ENCODE peak calls at places on chromosomes 2 and 18, in five cellular contexts. C is A549, D is H54, S is esophagus squamous epithelium, V is GM12891. F is an unnamed sample.

GRCh38 chr2:207223051-207223450 is 57.3 kb upstream of the KLF7 start:
- DNase-seq in S (no peak), D (no peak), C (peak), V (no peak), F (no peak)

GRCh38 chr2:198371902-198372611 is 567.7 kb downstream of the PLCL1 start:
- DNase-seq in V (peak), D (peak), S (no peak), C (no peak), F (no peak)

GRCh38 chr2:160583162-160583522 is 89.5 kb upstream of the RBMS1 start:
- DNase-seq in C (peak), V (no peak), D (no peak), S (no peak), F (no peak)

GRCh38 chr18:79926715-79927596 is 24.5 kb downstream of the SLC66A2 start:
- DNase-seq in D (no peak), C (no peak), V (no peak), S (no peak), F (no peak)

GRCh38 chr18:43080671-43081070 is 34.8 kb downstream of the RIT2 start:
- DNase-seq in D (no peak), V (no peak), S (no peak), C (no peak), F (no peak)

GRCh38 chr2:101556033-101556459 is 81.1 kb upstream of the RFX8 start:
- DNase-seq in S (no peak), V (no peak), C (no peak), D (no peak), F (no peak)

GRCh38 chr2:239944706-239945551 is 80.2 kb downstream of the NDUFA10 start:
- DNase-seq in S (no peak), C (no peak), V (peak), D (no peak), F (peak)

GRCh38 chr2:215961981-215962380 is 51.4 kb downstream of the MREG start:
- DNase-seq in V (no peak), D (no peak), S (no peak), C (no peak), F (no peak)

GRCh38 chr18:22674300-22674699 is 256.6 kb upstream of the CTAGE1 start:
- DNase-seq in V (no peak), D (peak), C (peak), S (no peak), F (no peak)

GRCh38 chr2:190882831-190883582 is 2.4 kb downstream of the GLS start:
- DNase-seq in C (no peak), V (no peak), S (no peak), D (no peak), F (no peak)

GRCh38 chr2:207499114-207499513 is 30.6 kb upstream of the CREB1 start:
- DNase-seq in V (no peak), S (no peak), D (no peak), C (no peak), F (no peak)

GRCh38 chr2:171600126-171600525 is 77.9 kb downstream of the CYBRD1 start:
- DNase-seq in D (no peak), S (no peak), V (no peak), C (no peak), F (no peak)

GRCh38 chr2:195533771-195534642 is 123.0 kb upstream of the SLC39A10 start:
- DNase-seq in S (no peak), D (peak), V (no peak), C (peak), F (peak)

GRCh38 chr2:14815201-14815600 is 182.7 kb downstream of the LRATD1 start:
- DNase-seq in S (no peak), C (no peak), V (no peak), D (no peak), F (no peak)

GRCh38 chr2:200860092-200860795 is 4.2 kb downstream of the CLK1 start:
- DNase-seq in C (no peak), S (no peak), V (no peak), D (no peak), F (no peak)

GRCh38 chr2:130391058-130391871 is 35.4 kb downstream of the PTPN18 start:
- DNase-seq in S (peak), D (peak), V (peak), C (peak), F (peak)
- TF ChIP-seq POLR2A in S (peak), D (peak), V (peak), C (peak), F (peak)

DNA sequence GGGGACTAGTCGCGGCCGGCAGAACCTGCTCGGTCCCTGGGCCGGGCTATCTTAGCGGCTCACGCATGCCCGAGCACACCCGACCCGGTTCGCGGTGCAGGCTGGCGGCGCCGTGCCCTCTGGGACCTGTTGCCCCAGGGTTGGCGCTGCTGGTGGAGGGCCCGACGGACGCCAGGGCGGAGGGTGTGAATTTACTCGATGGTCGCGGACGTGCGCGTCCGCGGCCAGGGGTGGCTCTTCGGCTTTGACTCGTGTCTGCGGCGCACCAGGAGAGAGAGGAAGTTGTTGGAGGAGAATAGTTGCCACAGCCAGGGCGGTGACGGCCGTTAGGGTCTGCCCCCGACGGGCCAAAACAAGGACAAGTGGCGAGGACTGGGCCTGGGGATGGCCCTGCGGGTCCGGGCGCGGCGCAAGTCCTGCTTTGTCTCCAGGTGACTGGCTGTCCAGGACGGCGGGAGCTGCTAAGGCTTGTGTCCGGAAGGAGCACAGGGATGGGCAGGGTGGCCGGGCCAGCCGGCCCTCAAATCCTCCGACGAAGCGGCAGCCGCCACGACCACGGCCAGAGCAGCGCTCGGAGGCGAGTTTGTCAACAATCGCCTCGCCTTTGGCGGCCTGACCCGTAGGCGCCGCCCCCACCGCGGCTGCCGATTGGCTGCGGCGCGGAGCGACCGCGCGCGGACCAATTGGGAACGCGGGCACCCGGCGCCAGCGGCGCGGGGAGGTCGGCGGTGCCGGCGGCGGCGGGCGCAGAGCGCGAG is 1.3 kb downstream of the BCL2L11 start:
- DNase-seq in C (peak), V (no peak), S (peak), D (peak), F (peak)
- TF ChIP-seq POLR2A in C (peak), V (no peak), S (peak), D (peak), F (peak)

GRCh38 chr2:174597347-174598047 is at the start of gene WIPF1:
- DNase-seq in V (no peak), D (peak), S (peak), C (no peak), F (no peak)
- TF ChIP-seq POLR2A in V (peak), D (no peak), S (peak), C (no peak), F (no peak)

DNA sequence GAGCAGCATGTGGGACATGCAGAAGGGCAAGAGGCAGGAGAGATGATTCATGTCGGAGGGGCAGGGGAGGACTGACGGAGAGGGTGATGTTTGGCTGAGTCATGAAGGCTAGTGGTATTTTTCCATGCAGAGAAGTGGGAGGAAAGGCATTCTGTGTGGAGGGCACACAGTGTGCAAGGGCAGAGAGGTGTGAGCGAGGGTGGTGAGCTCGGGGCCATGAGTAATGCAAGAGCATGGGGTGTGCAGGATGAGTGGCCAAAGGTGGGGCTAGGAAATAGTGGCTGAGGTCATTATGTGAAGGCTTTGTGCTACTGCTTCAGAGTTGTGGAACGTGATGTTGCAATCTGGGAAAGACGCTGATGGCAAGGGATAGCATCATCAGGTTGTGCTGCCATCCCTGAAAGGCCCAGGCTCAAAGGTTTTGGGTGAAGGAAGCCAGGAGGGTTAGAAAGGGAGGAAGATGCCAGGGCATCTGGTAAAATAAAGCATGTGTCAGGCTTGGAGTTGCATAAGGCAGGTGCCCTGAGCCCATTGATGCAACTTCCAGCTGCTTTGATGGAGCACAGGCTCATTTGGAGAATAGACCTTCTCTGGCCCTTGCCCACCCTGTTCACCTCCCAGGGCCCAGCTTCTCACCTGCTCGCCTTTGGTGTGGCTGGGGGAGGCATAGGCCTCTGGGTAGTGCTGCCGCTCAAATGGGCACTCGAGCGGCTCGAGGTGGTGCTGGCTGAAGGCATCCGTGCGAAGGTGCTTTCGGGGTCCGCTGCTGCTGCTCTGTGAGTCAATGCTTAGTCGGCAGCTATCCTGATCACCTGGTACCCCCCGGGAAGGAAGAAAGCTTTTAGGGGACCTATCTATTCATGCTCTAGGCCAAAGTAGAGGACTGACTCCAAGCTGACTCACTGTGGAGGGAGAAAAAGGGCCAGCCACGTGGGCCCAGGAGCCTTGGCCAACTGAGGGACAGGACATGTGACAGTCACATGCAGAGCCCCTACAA is 37.5 kb downstream of the PAX8 start:
- DNase-seq in C (peak), S (no peak), V (no peak), D (peak), F (peak)
- TF ChIP-seq POLR2A in C (no peak), S (no peak), V (no peak), D (peak), F (no peak)

GRCh38 chr2:133733856-133734255 is 165.6 kb upstream of the NCKAP5 start:
- DNase-seq in C (no peak), D (no peak), S (no peak), V (no peak), F (no peak)

GRCh38 chr2:133737597-133737996 is 169.3 kb upstream of the NCKAP5 start:
- DNase-seq in C (no peak), V (no peak), S (no peak), D (no peak), F (no peak)

GRCh38 chr2:133734699-133735098 is 166.4 kb upstream of the NCKAP5 start:
- DNase-seq in V (no peak), S (no peak), D (no peak), C (no peak), F (no peak)

GRCh38 chr2:133736674-133737073 is 168.4 kb upstream of the NCKAP5 start:
- DNase-seq in D (no peak), S (no peak), C (no peak), V (no peak), F (no peak)

DNA sequence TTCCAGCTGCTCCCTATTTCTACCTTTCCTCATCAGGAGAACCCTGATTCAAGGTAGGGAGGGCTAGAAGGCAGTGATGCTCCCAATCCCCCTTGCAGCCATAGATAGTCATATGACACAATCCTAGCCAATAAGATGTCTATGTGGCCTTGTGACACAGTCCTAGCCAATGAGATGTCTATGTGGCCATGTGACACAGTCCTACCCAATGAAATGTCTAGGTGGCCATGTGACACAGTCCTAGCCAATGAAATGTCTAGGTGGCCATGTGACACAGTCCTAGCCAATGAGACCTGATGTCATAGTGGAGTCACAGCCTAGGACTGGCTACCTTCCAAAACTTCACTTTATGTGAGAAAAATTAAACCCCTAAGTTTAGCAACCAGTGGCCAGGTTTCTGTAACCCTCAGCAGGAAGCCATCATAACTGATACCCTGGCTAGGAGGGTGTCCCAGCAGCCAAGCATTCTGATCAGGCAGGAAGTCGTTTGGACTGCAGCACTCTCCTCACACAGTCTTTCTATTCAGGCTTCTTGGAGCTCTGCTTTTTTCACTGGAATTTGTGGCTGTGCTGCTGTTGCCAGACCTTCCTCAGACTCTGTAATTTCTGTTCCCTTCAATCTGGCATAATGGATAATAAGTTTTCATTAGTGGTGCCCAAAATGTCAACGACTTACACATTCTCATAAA is 164.9 kb upstream of the NCKAP5 start:
- DNase-seq in D (no peak), S (no peak), C (no peak), V (no peak), F (no peak)
- TF ChIP-seq POLR2A in D (no peak), S (no peak), C (no peak), V (no peak), F (no peak)

GRCh38 chr2:65129613-65130439 is at the start of gene RAB1A:
- DNase-seq in C (peak), V (peak), S (peak), D (peak), F (peak)

GRCh38 chr2:65128297-65129190 is 1.4 kb downstream of the RAB1A start:
- DNase-seq in V (no peak), C (no peak), D (no peak), S (no peak), F (peak)

GRCh38 chr2:65133626-65134025 is 3.7 kb upstream of the RAB1A start:
- DNase-seq in D (no peak), S (no peak), V (no peak), C (no peak), F (no peak)

GRCh38 chr2:65129276-65129612 is 662 bp downstream of the RAB1A start:
- DNase-seq in D (no peak), S (no peak), V (no peak), C (no peak), F (no peak)

DNA sequence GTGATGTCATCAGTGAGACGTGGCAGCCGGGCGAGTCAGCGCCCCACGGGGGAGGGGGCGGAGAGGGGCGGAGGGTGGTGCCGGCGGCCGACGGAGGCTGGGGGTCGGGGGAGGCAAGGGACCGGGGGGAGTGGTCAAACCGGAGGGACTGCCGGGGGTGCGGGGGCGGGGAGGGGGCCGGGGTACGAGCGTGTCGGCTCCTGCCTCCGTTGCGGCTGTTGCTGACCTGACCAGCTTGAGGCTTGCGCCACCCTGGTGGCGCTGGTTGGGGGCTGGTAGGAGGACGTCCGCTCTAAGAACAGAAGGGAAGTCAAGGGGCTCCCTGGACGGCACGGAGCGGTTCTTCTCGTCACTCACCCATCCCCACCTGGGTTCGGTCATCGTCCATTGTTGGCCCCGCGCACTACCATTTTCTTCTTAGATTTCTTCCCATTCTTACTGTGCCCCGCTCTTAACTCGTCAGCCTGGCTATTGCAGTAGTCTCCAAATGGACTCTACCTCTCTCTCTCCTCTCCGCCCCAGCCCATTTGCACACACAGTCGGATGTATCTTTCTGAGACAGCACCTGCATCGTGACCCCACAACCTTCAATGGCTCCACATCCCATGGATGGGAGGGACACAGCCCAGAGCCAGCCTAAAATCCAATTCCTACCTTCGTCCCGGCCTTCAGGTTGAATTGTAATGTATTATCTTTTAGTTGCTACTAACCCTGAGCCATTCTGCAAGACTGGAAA is 702 bp upstream of the RAB1A start:
- DNase-seq in V (peak), C (no peak), S (no peak), D (no peak), F (no peak)
- TF ChIP-seq POLR2A in V (no peak), C (peak), S (no peak), D (peak), F (no peak)

GRCh38 chr2:151828143-151828889 is at the start of gene ARL5A:
- DNase-seq in D (peak), S (peak), C (peak), V (peak), F (peak)
- TF ChIP-seq POLR2A in D (peak), S (peak), C (peak), V (peak), F (peak)

GRCh38 chr2:176269319-176270099 is at the start of gene MTX2:
- DNase-seq in S (no peak), D (peak), C (peak), V (peak), F (peak)
- TF ChIP-seq POLR2A in S (peak), D (peak), C (peak), V (peak), F (peak)

DNA sequence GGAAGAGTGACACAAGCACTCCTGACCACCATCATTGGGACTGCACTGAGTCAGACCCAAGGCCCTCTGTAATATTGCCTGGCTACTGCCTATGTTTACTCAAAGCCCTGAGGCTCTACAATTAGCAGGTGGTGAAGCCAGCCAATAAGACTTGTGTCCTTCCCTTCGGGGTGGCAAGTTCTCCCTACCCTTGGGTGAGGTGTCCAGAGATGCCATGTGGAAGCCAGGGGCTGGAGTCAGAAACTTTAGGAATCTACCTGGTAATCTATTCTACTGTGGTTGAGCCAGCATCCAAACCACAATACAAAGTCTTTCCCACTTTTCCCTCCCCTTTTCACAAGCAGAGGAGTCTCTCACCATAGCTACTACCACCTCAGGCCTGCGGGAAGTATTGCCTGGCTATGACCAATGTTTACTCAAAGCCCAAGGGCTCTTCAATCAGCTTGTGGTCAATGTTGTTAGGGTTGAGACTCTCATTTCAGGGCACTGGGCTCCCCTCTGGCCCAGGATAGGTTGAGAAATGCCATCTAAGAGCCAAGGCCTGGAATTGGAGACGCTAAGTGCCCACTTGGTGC is 17.6 kb downstream of the DHRS9 start:
- DNase-seq in S (no peak), V (no peak), C (no peak), D (no peak), F (no peak)
- TF ChIP-seq POLR2A in S (no peak), V (no peak), C (no peak), D (no peak), F (no peak)

GRCh38 chr2:218607436-218608115 is at the start of gene PLCD4:
- DNase-seq in V (no peak), S (no peak), D (peak), C (peak), F (peak)
- TF ChIP-seq POLR2A in V (no peak), S (peak), D (no peak), C (no peak), F (peak)

F was measured in gastrocnemius medialis.